ENCODE peak calls at places on chromosomes 2 and 18, in six cellular contexts. Q is left ventricle myocardium inferior, B is GM06990, D is mesenchymal stem cell, V is lower lobe of right lung, I is fibroblast of lung. T is an unnamed sample.

GRCh38 chr2:24429711-24430110 is 61.3 kb upstream of the NCOA1 start:
- DNase-seq in D (peak; percentile 23), B (no peak), V (no peak), I (peak; percentile 98), Q (no peak), T (no peak)

GRCh38 chr18:75544496-75544895 is 117.0 kb upstream of the SMIM21 start:
- DNase-seq in Q (no peak), D (peak; percentile 26), V (no peak), I (peak; percentile 85), B (no peak), T (peak; percentile 16)

GRCh38 chr2:104050632-104051242 is 803.2 kb upstream of the POU3F3 start:
- DNase-seq in Q (no peak), V (no peak), B (no peak), D (no peak), I (no peak), T (no peak)

GRCh38 chr18:46497129-46497528 is 159.9 kb downstream of the LOXHD1 start:
- DNase-seq in B (no peak), Q (peak; percentile 27), D (peak; percentile 2), V (no peak), I (peak; percentile 14), T (peak; percentile 18)

GRCh38 chr2:60499651-60500300 is 53.7 kb downstream of the BCL11A start:
- DNase-seq in D (no peak), Q (peak; percentile 40), V (no peak), I (no peak), B (no peak), T (no peak)

GRCh38 chr2:28716265-28716865 is 35.3 kb upstream of the PPP1CB start:
- DNase-seq in B (peak; percentile 28), D (peak; percentile 98), I (peak; percentile 93), V (no peak), Q (no peak), T (peak; percentile 75)

GRCh38 chr2:128040166-128040771 is 12.4 kb upstream of the SAP130 start:
- DNase-seq in V (no peak), B (no peak), Q (no peak), I (no peak), D (no peak), T (no peak)

GRCh38 chr2:64462940-64463339 is 9.0 kb downstream of the LGALSL start:
- DNase-seq in B (no peak), I (no peak), D (peak; percentile 27), Q (no peak), V (no peak), T (no peak)

GRCh38 chr2:860259-860855 is 90.3 kb upstream of the SNTG2 start:
- DNase-seq in D (no peak), B (no peak), Q (no peak), I (no peak), V (no peak), T (no peak)

GRCh38 chr2:76997296-76997695 is 524.9 kb downstream of the LRRTM4 start:
- DNase-seq in Q (no peak), B (no peak), D (no peak), V (no peak), I (no peak), T (no peak)

GRCh38 chr2:95722331-95722730 is 130.5 kb downstream of the TRIM43 start:
- DNase-seq in I (no peak), V (no peak), Q (no peak), D (no peak), B (no peak), T (no peak)

GRCh38 chr2:113240915-113241911 is 37.5 kb downstream of the PAX8 start:
- DNase-seq in D (peak; percentile 98), Q (peak; percentile 41), V (no peak), I (peak; percentile 100), B (no peak), T (peak; percentile 99)

GRCh38 chr2:203683932-203684556 is 22.4 kb upstream of the CD28 start:
- DNase-seq in V (no peak), I (peak; percentile 97), B (peak; percentile 33), D (peak; percentile 96), Q (no peak), T (peak; percentile 85)

GRCh38 chr18:48290162-48290926 is 118.8 kb downstream of the ZBTB7C start:
- DNase-seq in B (no peak), I (no peak), D (no peak), Q (no peak), V (no peak), T (no peak)

GRCh38 chr2:9423922-9424272 is 443 bp downstream of the CPSF3 start:
- DNase-seq in V (no peak), I (peak; percentile 38), D (peak; percentile 63), B (no peak), Q (no peak), T (no peak)

GRCh38 chr2:9136997-9137819 is 69.4 kb upstream of the ASAP2 start:
- DNase-seq in I (no peak), Q (no peak), B (no peak), D (no peak), V (no peak), T (no peak)

GRCh38 chr18:13440277-13441248 is 222.0 kb downstream of the LDLRAD4 start:
- DNase-seq in B (no peak), I (no peak), D (no peak), V (no peak), Q (no peak), T (no peak)

GRCh38 chr2:66771359-66771978 is 336.5 kb downstream of the MEIS1 start:
- DNase-seq in I (peak; percentile 34), V (no peak), B (no peak), D (peak; percentile 32), Q (no peak), T (no peak)

GRCh38 chr2:37500031-37500430 is 155.6 kb downstream of the QPCT start:
- DNase-seq in Q (no peak), B (no peak), D (peak; percentile 87), I (peak; percentile 79), V (no peak), T (peak; percentile 24)

GRCh38 chr2:197869501-197870111 is 65.2 kb downstream of the PLCL1 start:
- DNase-seq in B (no peak), V (no peak), Q (no peak), I (peak; percentile 76), D (peak; percentile 50), T (no peak)

GRCh38 chr18:32056613-32057358 is 34.9 kb upstream of the RNF138 start:
- DNase-seq in Q (no peak), B (no peak), V (no peak), I (no peak), D (no peak), T (no peak)

GRCh38 chr2:57720728-57721627 is 325.6 kb upstream of the VRK2 start:
- DNase-seq in V (no peak), B (peak; percentile 23), I (peak; percentile 75), D (peak; percentile 69), Q (no peak), T (peak; percentile 1)

GRCh38 chr2:119049968-119050657 is 108.1 kb downstream of the MARCO start:
- DNase-seq in Q (no peak), I (no peak), B (no peak), D (no peak), V (no peak), T (no peak)

GRCh38 chr2:112626604-112627059 is 19.1 kb upstream of the SLC20A1 start:
- DNase-seq in Q (peak; percentile 56), B (peak; percentile 65), V (peak; percentile 72), I (peak; percentile 75), D (peak; percentile 78), T (peak; percentile 76)

GRCh38 chr2:6148887-6149286 is 456.7 kb downstream of the SOX11 start:
- DNase-seq in B (no peak), I (peak; percentile 61), D (peak; percentile 21), Q (no peak), V (no peak), T (no peak)

GRCh38 chr18:55790296-55790695 is 202.3 kb upstream of the TCF4 start:
- DNase-seq in B (no peak), V (no peak), D (peak; percentile 83), Q (no peak), I (peak; percentile 97), T (peak; percentile 15)

GRCh38 chr18:47736376-47737140 is 193.9 kb downstream of the SMAD2 start:
- DNase-seq in D (no peak), Q (no peak), I (no peak), B (no peak), V (no peak), T (no peak)

GRCh38 chr18:54774971-54775665 is 53.2 kb upstream of the RAB27B start:
- DNase-seq in D (no peak), B (no peak), I (peak; percentile 55), V (no peak), Q (no peak), T (peak; percentile 18)

GRCh38 chr2:190891913-190892312 is 11.3 kb downstream of the GLS start:
- DNase-seq in V (no peak), I (peak; percentile 42), Q (no peak), D (no peak), B (no peak), T (no peak)
- H3K36me3 ChIP-seq in V (peaks cover 26% of the 10 kb centered on the region), I (peaks cover 5% of the 10 kb centered on the region), Q (peaks cover 10% of the 10 kb centered on the region), D (no peaks in the 10 kb centered on the region), B (peaks cover 1% of the 10 kb centered on the region), T (peaks cover 94% of the 10 kb centered on the region)

DNA sequence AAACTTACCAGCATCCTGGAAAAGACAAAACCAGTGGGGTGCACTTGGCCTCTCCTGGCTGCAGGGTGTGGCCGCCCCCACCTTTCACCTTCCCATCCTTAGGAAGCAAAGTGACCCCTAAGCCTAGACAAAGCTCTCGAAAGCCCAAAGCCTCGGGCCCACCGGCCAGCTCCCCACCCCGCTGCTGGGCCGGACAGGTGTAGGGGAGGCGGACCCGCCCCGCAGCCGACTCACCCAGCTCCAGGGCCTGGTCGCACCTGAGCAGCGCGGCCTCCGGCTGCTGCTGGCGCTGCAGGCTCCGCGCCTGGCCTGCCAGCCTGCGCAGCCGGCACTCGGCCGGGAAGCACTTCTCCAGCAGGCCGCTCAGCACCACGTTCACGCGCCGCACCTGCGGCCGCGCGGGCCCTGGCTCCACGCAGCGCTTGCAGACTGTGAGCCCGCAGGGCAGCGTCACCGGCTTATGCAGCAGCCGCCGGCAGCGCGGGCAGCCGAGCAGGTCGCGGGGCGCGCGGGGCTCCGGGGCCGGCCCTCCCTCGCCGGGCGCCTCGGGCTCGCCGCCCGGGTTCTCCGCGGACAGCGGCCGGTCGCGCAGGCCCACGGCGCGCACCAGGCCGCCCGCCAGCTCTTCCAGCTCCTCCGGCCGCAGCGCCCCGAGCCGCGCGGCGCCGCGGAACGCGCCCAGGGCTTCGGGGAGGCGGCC is 970 bp downstream of the LONRF2 start:
- DNase-seq in V (peak; percentile 72), Q (peak; percentile 25), D (peak; percentile 8), I (peak; percentile 68), B (peak; percentile 10), T (peak; percentile 34)
- H3K4me3 ChIP-seq in V (peak overlapping the region; percentile 52), Q (peak overlapping the region; percentile 72), D (peak overlapping the region; percentile 73), I (peak overlapping the region; percentile 17), B (no peak overlapping the region), T (peak overlapping the region; percentile 50)

DNA sequence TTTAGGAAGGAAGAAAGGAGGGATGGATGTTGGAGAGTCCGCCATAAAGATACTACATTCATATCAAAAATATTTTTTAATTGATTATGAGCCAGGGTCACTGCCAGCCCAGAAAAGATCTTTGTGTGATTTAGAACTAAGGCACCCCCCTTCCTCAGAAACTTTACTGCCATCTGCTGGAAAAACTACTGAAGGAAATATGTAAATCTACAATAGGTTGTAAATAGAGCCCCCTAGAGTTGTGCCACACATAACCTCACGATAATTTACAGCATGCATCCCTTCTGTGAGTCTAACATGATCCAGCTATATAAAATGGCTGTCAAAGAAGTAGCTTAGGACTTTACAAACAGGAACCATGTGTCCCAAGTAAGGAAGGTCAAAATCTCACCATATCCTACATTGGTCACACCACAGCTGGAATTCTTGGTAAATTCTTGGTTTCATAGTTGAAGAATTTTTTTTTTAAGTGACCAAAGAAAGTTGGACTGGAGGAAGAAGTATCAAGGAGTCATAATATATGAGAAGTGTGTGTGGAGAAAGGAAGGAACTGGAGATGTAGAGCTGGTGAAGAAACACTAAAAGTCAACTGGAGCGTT is 152.5 kb downstream of the CYP26B1 start:
- DNase-seq in V (no peak), Q (no peak), B (no peak), D (peak; percentile 7), I (peak; percentile 10), T (no peak)
- H3K36me3 ChIP-seq in V (no peaks in the 10 kb centered on the region), Q (no peaks in the 10 kb centered on the region), B (no peaks in the 10 kb centered on the region), D (no peaks in the 10 kb centered on the region), I (no peaks in the 10 kb centered on the region), T (no peaks in the 10 kb centered on the region)

GRCh38 chr2:158695287-158695686 is 99.8 kb upstream of the DAPL1 start:
- DNase-seq in D (no peak), Q (no peak), I (no peak), V (no peak), B (no peak), T (no peak)
- H3K4me3 ChIP-seq in D (no peak overlapping the region), Q (no peak overlapping the region), I (no peak overlapping the region), V (no peak overlapping the region), B (no peak overlapping the region), T (no peak overlapping the region)